ENCODE peak calls at places on chromosomes 1 and 21, in ten cellular contexts. T, N, W, V, E, I, L, K, U and B are unnamed samples.

GRCh38 chr1:217747156-217747769 is 116.1 kb downstream of the SPATA17 start:
- DNase-seq in V (no peak), I (no peak), L (no peak), T (peak; percentile 43), N (no peak), W (no peak), K (no peak), E (no peak), U (peak; percentile 75), B (no peak)

GRCh38 chr1:7476861-7477534 is 294.1 kb upstream of the VAMP3 start:
- DNase-seq in N (no peak), W (no peak), L (no peak), K (no peak), E (no peak), I (no peak), T (peak; percentile 39), V (no peak), U (no peak), B (no peak)

GRCh38 chr1:172041689-172042088 is 200.4 kb downstream of the DNM3 start:
- DNase-seq in V (no peak), U (peak; percentile 72), T (peak; percentile 38), W (no peak), I (no peak), L (no peak), K (no peak), E (no peak), N (no peak), B (no peak)

GRCh38 chr1:8817413-8818324 is at the start of gene RERE:
- DNase-seq in E (peak; percentile 93), V (peak; percentile 92), L (peak; percentile 97), W (peak; percentile 88), K (peak; percentile 74), N (peak; percentile 37), U (peak; percentile 95), I (peak; percentile 91), T (peak; percentile 97), B (peak; percentile 97)

GRCh38 chr1:168974611-168975010 is 131.9 kb upstream of the ATP1B1 start:
- DNase-seq in L (no peak), U (peak; percentile 73), W (no peak), N (no peak), K (no peak), I (no peak), E (no peak), T (no peak), V (no peak), B (no peak)

GRCh38 chr1:228445867-228446584 is 29.4 kb upstream of the TRIM17 start:
- DNase-seq in W (no peak), I (peak; percentile 20), T (peak; percentile 69), V (no peak), E (no peak), N (no peak), K (no peak), U (no peak), L (no peak), B (peak; percentile 46)

GRCh38 chr1:244349103-244349531 is 102.6 kb downstream of the ADSS2 start:
- DNase-seq in T (no peak), U (peak; percentile 84), N (peak; percentile 56), K (no peak), W (no peak), E (no peak), L (no peak), V (no peak), I (no peak), B (no peak)

GRCh38 chr1:218642033-218642954 is 297.2 kb downstream of the TGFB2 start:
- DNase-seq in T (no peak), L (no peak), I (no peak), E (no peak), W (no peak), K (no peak), V (no peak), N (peak; percentile 23), U (no peak), B (no peak)

GRCh38 chr21:31781737-31782136 is 49.8 kb upstream of the SCAF4 start:
- DNase-seq in T (peak; percentile 62), W (peak; percentile 31), I (peak; percentile 20), L (no peak), V (peak; percentile 19), N (no peak), K (no peak), U (peak; percentile 20), E (peak; percentile 30), B (no peak)

GRCh38 chr1:46288485-46289133 is 14.8 kb downstream of the LRRC41 start:
- DNase-seq in K (no peak), I (no peak), W (no peak), V (no peak), U (peak; percentile 81), E (no peak), N (peak; percentile 44), T (no peak), L (no peak), B (no peak)

GRCh38 chr1:180229483-180230415 is at the start of gene LHX4:
- DNase-seq in V (no peak), T (peak; percentile 41), L (peak; percentile 54), I (no peak), N (no peak), W (no peak), K (no peak), E (peak; percentile 49), U (peak; percentile 34), B (peak; percentile 56)

DNA sequence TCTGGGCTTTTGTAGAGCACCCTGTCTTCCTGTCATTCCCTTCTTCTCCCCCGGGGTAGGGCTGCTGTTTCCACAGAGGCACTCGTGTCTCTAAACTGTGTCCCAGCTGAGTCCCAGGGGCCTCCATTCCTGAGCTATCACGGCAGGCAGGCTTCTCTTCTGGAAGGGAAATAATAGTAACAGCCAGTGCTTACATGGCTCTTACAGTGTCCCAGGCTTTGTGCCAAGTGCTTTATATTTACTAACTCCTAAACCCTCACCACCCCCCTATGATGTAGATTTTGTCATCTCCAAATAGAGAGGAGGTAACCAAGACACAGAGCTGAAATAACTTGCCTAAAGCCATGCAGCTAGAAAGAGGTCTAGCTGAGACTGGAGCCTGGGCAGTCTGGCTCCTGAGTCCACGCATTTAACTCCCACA is 1.4 kb upstream of the CELF3 start:
- DNase-seq in N (no peak), I (no peak), W (no peak), E (no peak), L (no peak), V (no peak), U (peak; percentile 42), T (no peak), K (no peak), B (no peak)
- H3K4me3 ChIP-seq in N (no peak overlapping the region), I (no peak overlapping the region), W (no peak overlapping the region), E (no peak overlapping the region), L (no peak overlapping the region), V (no peak overlapping the region), U (no peak overlapping the region), T (no peak overlapping the region), K (no peak overlapping the region), B (no peak overlapping the region)

GRCh38 chr1:208176654-208177053 is 67.5 kb downstream of the PLXNA2 start:
- DNase-seq in T (peak; percentile 48), L (no peak), N (no peak), U (no peak), I (no peak), W (no peak), E (no peak), K (no peak), V (no peak), B (no peak)

GRCh38 chr1:208177656-208178055 is 66.5 kb downstream of the PLXNA2 start:
- DNase-seq in V (no peak), K (no peak), I (no peak), U (no peak), E (peak; percentile 84), L (peak; percentile 70), W (peak; percentile 54), T (peak; percentile 87), N (no peak), B (no peak)

GRCh38 chr1:208179850-208180416 is 64.3 kb downstream of the PLXNA2 start:
- DNase-seq in W (no peak), K (no peak), L (no peak), E (no peak), V (no peak), U (no peak), T (no peak), I (no peak), N (no peak), B (no peak)

GRCh38 chr1:208179303-208179702 is 64.9 kb downstream of the PLXNA2 start:
- DNase-seq in U (peak; percentile 89), N (no peak), E (peak; percentile 55), V (no peak), T (no peak), I (no peak), K (no peak), W (peak; percentile 70), L (peak; percentile 60), B (no peak)

GRCh38 chr1:208178091-208178529 is 66.1 kb downstream of the PLXNA2 start:
- DNase-seq in U (peak; percentile 85), V (peak; percentile 37), N (no peak), K (no peak), W (peak; percentile 68), E (peak; percentile 67), I (peak; percentile 44), L (no peak), T (peak; percentile 51), B (no peak)
- TF ChIP-seq CTCF in U (peak; percentile 24), V (no peak), N (no peak), K (no peak), W (no peak), E (no peak), I (no peak), L (no peak), T (no peak), B (no peak)

DNA sequence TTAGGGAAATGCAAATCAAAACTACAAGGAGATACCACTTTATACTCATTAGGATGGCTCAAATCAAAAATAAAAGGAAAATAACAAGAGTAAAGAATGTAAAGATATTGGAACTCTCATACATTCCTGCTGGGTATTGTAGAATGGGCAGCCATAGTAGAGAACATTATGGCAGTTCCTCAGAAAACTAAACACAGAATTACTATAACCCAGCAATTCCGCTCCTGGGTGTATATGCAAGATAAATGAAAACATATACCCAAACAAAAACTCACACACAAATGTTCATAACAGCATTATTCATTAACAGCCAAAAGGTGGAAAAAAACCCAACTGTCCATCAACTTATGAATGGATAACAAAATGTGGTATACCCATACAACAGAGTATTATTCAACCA is 11.4 kb downstream of the BEND5 start:
- DNase-seq in I (no peak), L (no peak), U (no peak), E (no peak), W (no peak), V (no peak), T (no peak), N (no peak), K (no peak), B (no peak)
- H3K36me3 ChIP-seq in I (no peaks in the 10 kb centered on the region), L (no peaks in the 10 kb centered on the region), U (no peaks in the 10 kb centered on the region), E (no peaks in the 10 kb centered on the region), W (no peaks in the 10 kb centered on the region), V (no peaks in the 10 kb centered on the region), T (no peaks in the 10 kb centered on the region), N (no peaks in the 10 kb centered on the region), K (no peaks in the 10 kb centered on the region), B (no peaks in the 10 kb centered on the region)

DNA sequence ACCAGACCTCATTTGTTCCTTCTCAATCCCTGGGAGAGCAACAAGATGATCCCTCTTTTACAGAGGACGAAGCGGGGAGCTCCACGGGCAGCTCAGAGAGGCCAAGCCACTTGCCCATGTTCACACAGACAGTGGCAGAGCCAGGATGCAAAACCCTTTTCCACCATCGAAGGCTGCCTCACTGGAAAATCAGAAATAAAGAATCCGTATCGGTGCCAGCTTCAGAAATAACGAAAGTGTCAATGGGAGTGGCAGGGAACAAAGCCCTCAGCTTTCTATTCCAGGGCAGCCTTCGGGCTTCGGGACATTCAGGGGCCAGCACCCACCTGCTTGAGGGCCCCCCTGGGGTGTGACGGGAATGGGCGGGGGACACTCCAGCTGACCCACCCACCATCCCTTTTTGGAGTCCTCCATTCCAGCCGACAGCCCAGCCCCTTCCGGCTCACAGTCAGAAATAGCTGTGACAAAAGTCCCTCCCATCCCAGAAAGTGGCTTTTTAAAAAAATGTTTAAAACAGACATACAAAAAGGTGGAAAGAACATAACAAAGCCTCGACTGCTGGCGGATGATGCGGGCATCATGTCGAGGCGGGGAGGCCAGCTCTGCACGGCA is 6.0 kb downstream of the IFFO2 start:
- DNase-seq in K (no peak), I (no peak), T (no peak), W (no peak), N (no peak), E (no peak), V (peak; percentile 55), U (no peak), L (no peak), B (peak; percentile 51)
- H3K4me3 ChIP-seq in K (peak overlapping the region; percentile 73), I (peak overlapping the region; percentile 12), T (no peak overlapping the region), W (no peak overlapping the region), N (peak overlapping the region; percentile 33), E (peak overlapping the region; percentile 16), V (no peak overlapping the region), U (no peak overlapping the region), L (peak overlapping the region; percentile 37), B (peak overlapping the region; percentile 58)